ENCODE peak calls at places on chromosomes 6 and 20, in nine cellular contexts. C, D, F, T, G, J, W, Q and E are unnamed samples.

GRCh38 chr20:39849664-39850063 is 839.4 kb downstream of the MAFB start:
- DNase-seq in C (peak; percentile 74), D (peak; percentile 61), F (peak; percentile 82), T (peak; percentile 85), G (peak; percentile 50), J (peak; percentile 89), W (no peak), Q (peak; percentile 94), E (no peak)

GRCh38 chr20:36092424-36093024 is 62.0 kb upstream of the EPB41L1 start:
- DNase-seq in C (no peak), D (no peak), F (peak; percentile 23), T (peak; percentile 45), G (no peak), J (no peak), W (no peak), Q (no peak), E (no peak)

GRCh38 chr6:129448965-129449364 is 261.0 kb downstream of the ARHGAP18 start:
- DNase-seq in C (no peak), D (no peak), F (no peak), T (no peak), G (no peak), J (no peak), W (no peak), Q (no peak), E (no peak)

GRCh38 chr6:130337534-130337933 is 28.3 kb upstream of the TMEM200A start:
- DNase-seq in C (no peak), D (no peak), F (no peak), T (no peak), G (peak; percentile 55), J (no peak), W (no peak), Q (no peak), E (no peak)

GRCh38 chr6:52546192-52546591 is 30.7 kb downstream of the TRAM2 start:
- DNase-seq in C (no peak), D (no peak), F (no peak), T (no peak), G (no peak), J (no peak), W (no peak), Q (no peak), E (no peak)

GRCh38 chr6:32152414-32153251 is 894 bp upstream of the PRRT1 start:
- DNase-seq in C (no peak), D (no peak), F (no peak), T (peak; percentile 87), G (no peak), J (no peak), W (no peak), Q (peak; percentile 41), E (no peak)

GRCh38 chr6:130872250-130873095 is 45.3 kb downstream of the SMLR1 start:
- DNase-seq in C (peak; percentile 65), D (peak; percentile 83), F (peak; percentile 67), T (peak; percentile 79), G (peak; percentile 93), J (peak; percentile 80), W (no peak), Q (peak; percentile 44), E (no peak)

GRCh38 chr20:4898282-4898681 is 103.0 kb downstream of the SLC23A2 start:
- DNase-seq in C (no peak), D (no peak), F (no peak), T (no peak), G (peak; percentile 51), J (no peak), W (no peak), Q (peak; percentile 89), E (peak; percentile 83)

GRCh38 chr6:81031429-81031828 is 721.1 kb downstream of the TENT5A start:
- DNase-seq in C (no peak), D (no peak), F (no peak), T (peak; percentile 13), G (no peak), J (no peak), W (no peak), Q (no peak), E (no peak)

GRCh38 chr20:34472246-34472925 is 43.8 kb upstream of the DYNLRB1 start:
- DNase-seq in C (no peak), D (no peak), F (no peak), T (no peak), G (no peak), J (no peak), W (no peak), Q (peak; percentile 61), E (no peak)

GRCh38 chr20:1196634-1197033 is 6.6 kb upstream of the C20orf202 start:
- DNase-seq in C (no peak), D (no peak), F (no peak), T (no peak), G (no peak), J (no peak), W (no peak), Q (no peak), E (no peak)

GRCh38 chr20:2805682-2806350 is 5.4 kb upstream of the CPXM1 start:
- DNase-seq in C (no peak), D (no peak), F (no peak), T (no peak), G (no peak), J (no peak), W (no peak), Q (peak; percentile 29), E (no peak)

GRCh38 chr6:45877970-45878590 is 137.6 kb downstream of the CLIC5 start:
- DNase-seq in C (no peak), D (no peak), F (no peak), T (no peak), G (no peak), J (no peak), W (no peak), Q (no peak), E (no peak)

DNA sequence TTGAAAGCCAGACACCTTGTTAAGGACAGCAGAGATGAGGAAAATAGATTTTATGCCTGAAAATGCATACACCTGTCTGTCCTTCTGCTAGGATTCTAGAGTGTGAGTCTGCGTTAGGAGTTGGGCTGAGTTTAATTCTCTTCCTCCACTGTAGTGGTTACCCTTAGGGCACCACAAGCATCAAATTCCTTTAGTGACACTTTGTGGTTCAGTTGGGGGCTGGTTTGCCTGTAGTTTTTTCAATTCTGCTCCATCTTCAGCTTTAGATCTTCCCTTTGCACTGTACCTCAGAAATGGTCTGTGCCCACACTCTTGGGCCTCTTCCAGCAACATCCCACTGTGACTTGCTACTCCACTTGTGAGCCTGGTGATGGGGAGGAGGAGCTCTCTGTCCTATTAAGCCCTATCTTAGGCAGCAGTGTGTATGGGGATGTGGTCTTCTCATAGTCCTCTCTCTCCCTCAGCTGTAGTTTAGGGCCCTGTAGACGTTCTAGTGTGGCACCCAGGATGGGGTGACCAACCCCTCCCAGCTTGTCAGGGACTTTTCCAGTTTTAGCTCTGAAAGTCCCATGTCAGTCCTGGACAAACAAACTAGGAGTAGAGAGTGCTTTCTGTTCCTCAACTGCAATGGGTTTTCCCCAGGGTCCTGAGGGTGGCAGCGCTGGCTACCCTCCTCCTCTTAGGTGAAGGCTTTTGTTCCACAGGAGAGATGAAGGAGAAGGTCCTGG is 19.7 kb upstream of the OGFRL1 start:
- DNase-seq in C (no peak), D (no peak), F (no peak), T (no peak), G (no peak), J (no peak), W (no peak), Q (no peak), E (no peak)
- TF ChIP-seq POLR2A in C (no peak), D (no peak), F (no peak), T (no peak), G (no peak), J (no peak), W (no peak), Q (no peak), E (no peak)

DNA sequence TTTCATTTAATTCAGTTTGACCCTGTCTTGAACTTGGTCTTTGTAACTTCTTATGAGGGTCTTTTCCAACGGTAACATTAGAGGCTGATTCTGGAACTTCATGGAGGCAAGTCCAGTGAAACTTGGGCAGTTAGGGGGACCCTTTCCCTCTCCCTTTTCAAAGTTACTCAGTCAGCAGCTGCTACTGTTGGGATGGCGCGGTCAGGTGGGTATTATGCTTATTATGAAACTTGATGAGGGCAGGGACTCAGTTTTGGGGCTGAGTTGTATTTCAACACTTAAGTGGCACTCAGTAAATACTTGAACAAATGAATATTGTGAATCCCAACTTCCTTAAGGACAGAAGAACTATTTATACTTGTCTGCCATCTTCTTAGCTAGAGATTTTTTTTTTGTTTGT is 20.8 kb downstream of the TOP1 start:
- DNase-seq in C (no peak), D (no peak), F (no peak), T (no peak), G (no peak), J (no peak), W (no peak), Q (no peak), E (no peak)
- H3K9me3 ChIP-seq in C (no peaks in the 10 kb centered on the region), D (no peaks in the 10 kb centered on the region), F (no peaks in the 10 kb centered on the region), T (no peaks in the 10 kb centered on the region), G (no peaks in the 10 kb centered on the region), J (no peaks in the 10 kb centered on the region), W (no peaks in the 10 kb centered on the region), Q (no peaks in the 10 kb centered on the region), E (no peaks in the 10 kb centered on the region)

DNA sequence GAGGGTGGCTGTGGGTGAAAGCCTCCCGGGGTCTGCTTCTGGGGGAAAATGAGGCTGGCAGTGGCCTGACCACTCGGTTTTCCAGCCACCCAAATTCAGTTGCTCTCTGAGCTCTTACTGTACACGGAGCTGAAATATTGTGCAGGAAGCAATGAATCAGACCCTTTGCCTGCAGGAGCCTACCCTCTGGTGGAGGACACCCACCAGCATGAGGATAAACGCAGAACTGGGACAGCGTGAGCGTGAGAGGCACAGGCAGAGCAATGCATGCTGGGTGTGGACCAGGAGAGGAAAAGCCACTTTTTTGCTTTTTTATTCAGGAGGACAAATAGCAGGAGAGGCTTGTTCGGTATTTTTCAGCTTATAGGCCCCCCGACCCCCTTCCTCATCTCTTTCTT is 298.1 kb downstream of the QKI start:
- DNase-seq in C (no peak), D (no peak), F (no peak), T (no peak), G (no peak), J (no peak), W (no peak), Q (no peak), E (no peak)
- H3K27ac ChIP-seq in C (peak overlapping the region; percentile 21), D (peak overlapping the region; percentile 85), F (peak overlapping the region; percentile 62), T (no peak overlapping the region), G (peak overlapping the region; percentile 63), J (peak overlapping the region; percentile 47), W (no peak overlapping the region), Q (no peak overlapping the region), E (peak overlapping the region; percentile 62)

GRCh38 chr6:21769405-21769851 is 175.9 kb downstream of the SOX4 start:
- DNase-seq in C (no peak), D (no peak), F (peak; percentile 40), T (no peak), G (no peak), J (no peak), W (no peak), Q (peak; percentile 98), E (no peak)

GRCh38 chr6:21772467-21772866 is 178.9 kb downstream of the SOX4 start:
- DNase-seq in C (no peak), D (no peak), F (no peak), T (no peak), G (no peak), J (no peak), W (no peak), Q (no peak), E (no peak)

GRCh38 chr6:21773199-21773974 is 179.8 kb downstream of the SOX4 start:
- DNase-seq in C (no peak), D (no peak), F (no peak), T (no peak), G (no peak), J (no peak), W (no peak), Q (no peak), E (no peak)

GRCh38 chr6:21769973-21770372 is 176.4 kb downstream of the SOX4 start:
- DNase-seq in C (no peak), D (no peak), F (no peak), T (no peak), G (no peak), J (no peak), W (no peak), Q (peak; percentile 59), E (no peak)

GRCh38 chr6:21771626-21772320 is 178.2 kb downstream of the SOX4 start:
- DNase-seq in C (no peak), D (no peak), F (no peak), T (no peak), G (no peak), J (no peak), W (no peak), Q (no peak), E (no peak)
- TF ChIP-seq POLR2A in C (no peak), D (no peak), F (no peak), T (no peak), G (no peak), J (no peak), W (no peak), Q (no peak), E (no peak)